ENCODE peak calls at places on chromosomes 16 and 17, in seven cellular contexts. C is mesothelial cell of epicardium, B is spleen, O is HL-60, E is AG09319, Z is cardiac fibroblast, N is heart left ventricle. D is an unnamed sample.

GRCh38 chr17:38352245-38353083 is 820 bp downstream of the SOCS7 start:
- DNase-seq in Z (peak), O (peak), N (peak), C (no peak), E (no peak), B (peak), D (no peak)

GRCh38 chr17:68197997-68198930 is 49.6 kb upstream of the AMZ2 start:
- DNase-seq in Z (no peak), O (no peak), N (no peak), E (no peak), C (no peak), B (no peak), D (no peak)

GRCh38 chr17:45149669-45150603 is 1.7 kb downstream of the HEXIM1 start:
- DNase-seq in Z (peak), N (peak), E (no peak), C (no peak), O (peak), B (peak), D (no peak)

GRCh38 chr17:11047228-11047627 is 193.8 kb upstream of the SHISA6 start:
- DNase-seq in B (no peak), C (no peak), N (no peak), E (no peak), O (no peak), Z (no peak), D (no peak)

GRCh38 chr16:3187798-3188674 is at the start of gene OR1F1:
- DNase-seq in Z (peak), E (no peak), B (peak), C (no peak), N (no peak), O (no peak), D (no peak)

GRCh38 chr17:9487406-9487805 is 88.2 kb downstream of the STX8 start:
- DNase-seq in Z (no peak), N (no peak), O (no peak), E (no peak), C (no peak), B (no peak), D (no peak)

GRCh38 chr17:76153640-76154039 is 12.6 kb upstream of the FOXJ1 start:
- DNase-seq in Z (peak), C (no peak), N (no peak), E (no peak), O (no peak), B (peak), D (no peak)

GRCh38 chr17:60167095-60167741 is 17.4 kb downstream of the CA4 start:
- DNase-seq in E (no peak), C (no peak), Z (no peak), O (no peak), N (no peak), B (no peak), D (no peak)

GRCh38 chr16:17470002-17470870 is 524 bp downstream of the XYLT1 start:
- DNase-seq in B (peak), E (no peak), O (no peak), C (no peak), Z (peak), N (peak), D (no peak)

GRCh38 chr16:10318798-10319500 is 66.9 kb upstream of the ATF7IP2 start:
- DNase-seq in N (no peak), B (no peak), Z (no peak), O (no peak), C (no peak), E (no peak), D (no peak)

GRCh38 chr17:72535779-72536178 is 415.0 kb downstream of the SOX9 start:
- DNase-seq in O (no peak), E (no peak), N (no peak), Z (no peak), C (no peak), B (no peak), D (no peak)

GRCh38 chr17:31446195-31446967 is 54.9 kb downstream of the RAB11FIP4 start:
- DNase-seq in C (no peak), N (no peak), O (no peak), E (no peak), Z (no peak), B (no peak), D (no peak)
- TF ChIP-seq CTCF in C (no peak), N (no peak), O (no peak), E (no peak), Z (peak), B (no peak), D (peak)

GRCh38 chr16:84508502-84508901 is 4.0 kb upstream of the MEAK7 start:
- DNase-seq in O (no peak), Z (no peak), B (no peak), N (no peak), C (no peak), E (no peak), D (no peak)
- TF ChIP-seq CTCF in O (no peak), Z (no peak), B (no peak), N (no peak), C (no peak), E (no peak), D (no peak)

GRCh38 chr17:15782809-15783208 is 50.7 kb downstream of the TBC1D26 start:
- DNase-seq in B (no peak), C (no peak), N (peak), Z (peak), O (no peak), E (no peak), D (no peak)
- TF ChIP-seq CTCF in B (no peak), C (no peak), N (peak), Z (no peak), O (no peak), E (no peak), D (no peak)

DNA sequence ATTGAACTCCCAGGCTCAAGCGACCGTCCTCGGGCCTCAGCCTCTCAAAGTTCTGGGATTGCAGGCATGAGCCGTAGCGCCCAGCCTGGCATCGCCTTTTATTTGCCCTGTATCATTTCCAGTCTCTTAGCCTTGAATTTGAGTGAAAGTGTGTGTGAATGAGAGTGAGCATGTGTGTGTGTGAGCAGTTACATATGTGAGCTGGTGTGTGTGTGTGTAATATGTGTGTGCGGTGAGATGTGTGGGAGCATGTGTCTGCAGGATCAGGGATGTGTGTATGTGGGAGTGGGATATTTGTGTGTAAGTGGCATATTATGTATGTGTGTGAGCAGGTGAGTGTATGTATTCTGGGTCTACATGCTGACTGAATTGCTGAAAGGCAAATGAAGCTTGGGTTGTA is 5.5 kb downstream of the RAB11FIP3 start:
- DNase-seq in N (no peak), C (no peak), Z (no peak), B (no peak), E (no peak), O (no peak), D (no peak)
- TF ChIP-seq CTCF in N (no peak), C (no peak), Z (no peak), B (no peak), E (no peak), O (no peak), D (no peak)